ENCODE peak calls at places on chromosomes 6 and 20, in ten cellular contexts. S is fibroblast of lung, C is HFFc6, G is cardiac muscle cell, B is mesothelial cell of epicardium, L is GM13976, T is GM06990, M is neural crest cell, I is A549, X is kidney epithelial cell. H is an unnamed sample.

GRCh38 chr6:120534954-120535353 is 799.3 kb downstream of the TBC1D32 start:
- DNase-seq in C (no peak), X (no peak), B (no peak), I (no peak), M (no peak), G (no peak), S (no peak), L (no peak), T (no peak), H (no peak)

GRCh38 chr20:1001981-1002681 is at the start of gene RSPO4:
- DNase-seq in I (no peak), C (no peak), X (no peak), T (no peak), G (peak), S (no peak), B (no peak), L (no peak), M (no peak), H (no peak)

GRCh38 chr20:45138451-45139300 is 14.4 kb upstream of the WFDC12 start:
- DNase-seq in X (no peak), T (peak), S (no peak), L (peak), M (peak), C (no peak), G (peak), I (peak), B (no peak), H (no peak)

GRCh38 chr6:40159865-40160264 is 225.6 kb upstream of the MOCS1 start:
- DNase-seq in S (no peak), X (no peak), L (no peak), B (no peak), T (no peak), I (no peak), G (no peak), C (no peak), M (no peak), H (no peak)

GRCh38 chr6:102895683-102896082 is 1502.2 kb downstream of the GRIK2 start:
- DNase-seq in S (no peak), G (no peak), T (no peak), C (no peak), X (no peak), M (no peak), L (no peak), B (no peak), I (no peak), H (no peak)

GRCh38 chr6:123295181-123295580 is 299.1 kb downstream of the CLVS2 start:
- DNase-seq in S (no peak), C (no peak), L (no peak), T (no peak), G (peak), B (no peak), M (no peak), I (no peak), X (no peak), H (no peak)

GRCh38 chr20:19313342-19314069 is 101.1 kb downstream of the SLC24A3 start:
- DNase-seq in G (no peak), T (no peak), X (no peak), M (no peak), S (no peak), L (no peak), B (no peak), I (no peak), C (no peak), H (no peak)

GRCh38 chr6:31270788-31271640 is 878 bp downstream of the HLA-C start:
- DNase-seq in X (no peak), C (no peak), S (peak), T (peak), M (peak), B (no peak), I (no peak), L (peak), G (peak), H (no peak)

GRCh38 chr20:62955519-62956386 is 3.2 kb downstream of the SLC17A9 start:
- DNase-seq in G (no peak), S (no peak), B (no peak), T (no peak), I (no peak), X (no peak), C (no peak), M (no peak), L (no peak), H (no peak)

GRCh38 chr20:21503345-21503744 is 10.5 kb downstream of the NKX2-2 start:
- DNase-seq in I (no peak), S (peak), X (peak), L (peak), T (no peak), B (no peak), G (no peak), M (no peak), C (peak), H (no peak)

GRCh38 chr20:37755665-37756064 is 61.8 kb downstream of the CTNNBL1 start:
- DNase-seq in I (no peak), T (no peak), X (no peak), G (peak), B (no peak), L (no peak), M (no peak), C (no peak), S (no peak), H (no peak)

GRCh38 chr6:69867075-69867911 is 937 bp downstream of the COL19A1 start:
- DNase-seq in S (peak), G (peak), M (peak), C (no peak), B (peak), I (peak), T (peak), L (peak), X (no peak), H (no peak)
- TF ChIP-seq CTCF in S (peak), G (no peak), M (peak), C (no peak), B (no peak), I (no peak), T (peak), L (peak), X (peak), H (peak)

GRCh38 chr6:149854532-149854931 is 9.6 kb downstream of the LRP11 start:
- DNase-seq in S (peak), L (no peak), I (peak), C (no peak), T (no peak), G (no peak), B (no peak), M (no peak), X (no peak), H (no peak)
- TF ChIP-seq CTCF in S (no peak), L (no peak), I (no peak), C (no peak), T (no peak), G (no peak), B (no peak), M (no peak), X (no peak), H (no peak)

DNA sequence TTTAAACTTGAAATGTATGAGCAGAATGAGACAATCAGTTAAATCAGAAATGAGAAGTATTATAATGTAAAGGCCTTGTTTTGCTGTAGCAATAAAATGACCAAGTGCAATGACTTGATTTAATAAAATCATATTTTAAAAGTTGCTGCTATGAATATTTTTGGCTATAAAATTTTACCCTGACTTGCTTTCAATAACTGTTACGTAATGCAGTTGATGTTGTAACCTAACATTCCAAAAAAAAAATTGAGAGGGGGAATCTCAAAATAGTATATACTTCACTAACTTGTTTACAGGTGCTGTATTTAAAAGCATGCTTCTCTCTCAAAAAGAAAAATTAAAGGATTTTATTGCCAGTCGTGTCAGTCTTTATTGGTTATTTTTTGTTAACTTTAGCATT is 71.6 kb upstream of the ADGRF4 start:
- DNase-seq in L (no peak), B (no peak), M (no peak), X (no peak), S (no peak), T (no peak), G (no peak), C (no peak), I (no peak), H (no peak)
- TF ChIP-seq CTCF in L (no peak), B (no peak), M (no peak), X (no peak), S (no peak), T (no peak), G (no peak), C (no peak), I (no peak), H (no peak)

GRCh38 chr20:60999256-60999655 is 252.8 kb upstream of the CDH4 start:
- DNase-seq in L (no peak), S (no peak), M (no peak), B (no peak), X (no peak), C (no peak), T (no peak), I (no peak), G (no peak), H (no peak)

GRCh38 chr20:60990647-60991046 is 261.4 kb upstream of the CDH4 start:
- DNase-seq in B (no peak), L (no peak), X (no peak), M (no peak), G (no peak), T (no peak), S (no peak), C (no peak), I (no peak), H (no peak)

GRCh38 chr20:60993647-60994046 is 258.4 kb upstream of the CDH4 start:
- DNase-seq in M (peak), C (no peak), X (no peak), L (no peak), G (peak), T (no peak), I (peak), B (no peak), S (no peak), H (no peak)
- TF ChIP-seq CTCF in M (peak), C (peak), X (peak), L (no peak), G (no peak), T (no peak), I (peak), B (no peak), S (peak), H (no peak)

DNA sequence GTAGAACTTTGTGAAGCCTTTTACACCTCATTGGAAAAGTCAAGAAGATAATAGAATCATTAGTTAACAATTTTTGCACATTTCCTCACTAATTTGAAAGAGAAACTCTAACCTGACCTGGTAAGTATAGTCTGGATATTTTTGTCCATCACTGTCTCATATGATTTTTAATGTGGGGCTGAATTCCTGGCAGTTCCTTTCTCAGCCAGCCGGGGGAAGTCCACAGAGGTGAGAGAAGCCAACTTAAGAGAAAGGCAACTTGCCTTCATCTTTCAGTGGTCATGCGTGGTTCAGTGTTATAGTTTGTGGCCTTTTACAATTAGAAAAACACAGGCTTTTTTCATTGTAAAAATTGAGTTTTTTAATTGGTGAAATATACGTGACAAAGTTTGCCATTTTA is 80.6 kb downstream of the CDYL start:
- DNase-seq in T (no peak), B (no peak), G (no peak), C (no peak), S (no peak), X (no peak), L (no peak), I (no peak), M (no peak), H (no peak)
- TF ChIP-seq CTCF in T (peak), B (no peak), G (no peak), C (peak), S (no peak), X (no peak), L (no peak), I (no peak), M (peak), H (no peak)